ENCODE peak calls at places on chromosomes 2 and 18, in six cellular contexts. One of them, this sample, is unnamed.

GRCh38 chr2:39546937-39547336 is 109.9 kb upstream of the MAP4K3 start:
- DNase-seq in stimulated activated CD8-positive, alpha-beta memory T cell treated with anti-CD3 and anti-CD28 coated beads, Interleukin-15, amount 100 ng/mL, for 24 hours: no peak
- DNase-seq in CD4-positive, alpha-beta memory T cell: no peak
- DNase-seq in activated CD4-positive, alpha-beta T cell treated with anti-CD3 and anti-CD28 coated beads, Interleukin-2, amount 50 U/mL, for 1 hour: no peak
- DNase-seq in germinal center: no peak
- DNase-seq in T-cell: no peak
- DNase-seq in this sample: no peak

GRCh38 chr2:216694201-216694825 is 1.0 kb downstream of the IGFBP5 start:
- DNase-seq in germinal center: no peak
- DNase-seq in CD4-positive, alpha-beta memory T cell: no peak
- DNase-seq in stimulated activated CD8-positive, alpha-beta memory T cell treated with anti-CD3 and anti-CD28 coated beads, Interleukin-15, amount 100 ng/mL, for 24 hours: no peak
- DNase-seq in activated CD4-positive, alpha-beta T cell treated with anti-CD3 and anti-CD28 coated beads, Interleukin-2, amount 50 U/mL, for 1 hour: peak; percentile 16
- DNase-seq in T-cell: peak; percentile 38
- DNase-seq in this sample: no peak

GRCh38 chr18:55420977-55421611 is 166.9 kb downstream of the TCF4 start:
- DNase-seq in stimulated activated CD8-positive, alpha-beta memory T cell treated with anti-CD3 and anti-CD28 coated beads, Interleukin-15, amount 100 ng/mL, for 24 hours: no peak
- DNase-seq in CD4-positive, alpha-beta memory T cell: no peak
- DNase-seq in activated CD4-positive, alpha-beta T cell treated with anti-CD3 and anti-CD28 coated beads, Interleukin-2, amount 50 U/mL, for 1 hour: no peak
- DNase-seq in T-cell: no peak
- DNase-seq in germinal center: no peak
- DNase-seq in this sample: no peak

GRCh38 chr18:48813833-48814489 is 136.8 kb downstream of the SMAD7 start:
- DNase-seq in activated CD4-positive, alpha-beta T cell treated with anti-CD3 and anti-CD28 coated beads, Interleukin-2, amount 50 U/mL, for 1 hour: peak; percentile 56
- DNase-seq in T-cell: peak; percentile 49
- DNase-seq in germinal center: no peak
- DNase-seq in CD4-positive, alpha-beta memory T cell: peak; percentile 78
- DNase-seq in stimulated activated CD8-positive, alpha-beta memory T cell treated with anti-CD3 and anti-CD28 coated beads, Interleukin-15, amount 100 ng/mL, for 24 hours: no peak
- DNase-seq in this sample: peak; percentile 66

GRCh38 chr18:70132999-70133398 is 72.5 kb downstream of the RTTN start:
- DNase-seq in germinal center: no peak
- DNase-seq in T-cell: no peak
- DNase-seq in stimulated activated CD8-positive, alpha-beta memory T cell treated with anti-CD3 and anti-CD28 coated beads, Interleukin-15, amount 100 ng/mL, for 24 hours: no peak
- DNase-seq in CD4-positive, alpha-beta memory T cell: no peak
- DNase-seq in activated CD4-positive, alpha-beta T cell treated with anti-CD3 and anti-CD28 coated beads, Interleukin-2, amount 50 U/mL, for 1 hour: no peak
- DNase-seq in this sample: no peak

GRCh38 chr18:32418148-32418547 is 52.5 kb downstream of the GAREM1 start:
- DNase-seq in CD4-positive, alpha-beta memory T cell: no peak
- DNase-seq in stimulated activated CD8-positive, alpha-beta memory T cell treated with anti-CD3 and anti-CD28 coated beads, Interleukin-15, amount 100 ng/mL, for 24 hours: no peak
- DNase-seq in germinal center: no peak
- DNase-seq in activated CD4-positive, alpha-beta T cell treated with anti-CD3 and anti-CD28 coated beads, Interleukin-2, amount 50 U/mL, for 1 hour: no peak
- DNase-seq in T-cell: no peak
- DNase-seq in this sample: no peak

GRCh38 chr2:3759331-3759730 is 56.0 kb downstream of the DCDC2C start:
- DNase-seq in activated CD4-positive, alpha-beta T cell treated with anti-CD3 and anti-CD28 coated beads, Interleukin-2, amount 50 U/mL, for 1 hour: no peak
- DNase-seq in CD4-positive, alpha-beta memory T cell: no peak
- DNase-seq in germinal center: no peak
- DNase-seq in T-cell: no peak
- DNase-seq in stimulated activated CD8-positive, alpha-beta memory T cell treated with anti-CD3 and anti-CD28 coated beads, Interleukin-15, amount 100 ng/mL, for 24 hours: no peak
- DNase-seq in this sample: no peak

GRCh38 chr2:165825041-165825440 is 31.0 kb upstream of the GALNT3 start:
- DNase-seq in T-cell: no peak
- DNase-seq in germinal center: no peak
- DNase-seq in activated CD4-positive, alpha-beta T cell treated with anti-CD3 and anti-CD28 coated beads, Interleukin-2, amount 50 U/mL, for 1 hour: no peak
- DNase-seq in stimulated activated CD8-positive, alpha-beta memory T cell treated with anti-CD3 and anti-CD28 coated beads, Interleukin-15, amount 100 ng/mL, for 24 hours: no peak
- DNase-seq in CD4-positive, alpha-beta memory T cell: no peak
- DNase-seq in this sample: no peak

GRCh38 chr2:16584824-16585546 is 80.6 kb downstream of the CYRIA start:
- DNase-seq in CD4-positive, alpha-beta memory T cell: no peak
- DNase-seq in stimulated activated CD8-positive, alpha-beta memory T cell treated with anti-CD3 and anti-CD28 coated beads, Interleukin-15, amount 100 ng/mL, for 24 hours: no peak
- DNase-seq in activated CD4-positive, alpha-beta T cell treated with anti-CD3 and anti-CD28 coated beads, Interleukin-2, amount 50 U/mL, for 1 hour: no peak
- DNase-seq in T-cell: no peak
- DNase-seq in germinal center: no peak
- DNase-seq in this sample: no peak

GRCh38 chr2:86352932-86353345 is 15.5 kb upstream of the REEP1 start:
- DNase-seq in activated CD4-positive, alpha-beta T cell treated with anti-CD3 and anti-CD28 coated beads, Interleukin-2, amount 50 U/mL, for 1 hour: no peak
- DNase-seq in stimulated activated CD8-positive, alpha-beta memory T cell treated with anti-CD3 and anti-CD28 coated beads, Interleukin-15, amount 100 ng/mL, for 24 hours: no peak
- DNase-seq in germinal center: no peak
- DNase-seq in CD4-positive, alpha-beta memory T cell: no peak
- DNase-seq in T-cell: no peak
- DNase-seq in this sample: no peak

GRCh38 chr2:230312638-230313037 is 14.4 kb upstream of the SP140L start:
- DNase-seq in germinal center: no peak
- DNase-seq in stimulated activated CD8-positive, alpha-beta memory T cell treated with anti-CD3 and anti-CD28 coated beads, Interleukin-15, amount 100 ng/mL, for 24 hours: no peak
- DNase-seq in T-cell: no peak
- DNase-seq in CD4-positive, alpha-beta memory T cell: no peak
- DNase-seq in activated CD4-positive, alpha-beta T cell treated with anti-CD3 and anti-CD28 coated beads, Interleukin-2, amount 50 U/mL, for 1 hour: no peak
- DNase-seq in this sample: no peak

GRCh38 chr2:7394195-7394594 is 477.0 kb downstream of the RNF144A start:
- DNase-seq in germinal center: no peak
- DNase-seq in CD4-positive, alpha-beta memory T cell: no peak
- DNase-seq in stimulated activated CD8-positive, alpha-beta memory T cell treated with anti-CD3 and anti-CD28 coated beads, Interleukin-15, amount 100 ng/mL, for 24 hours: no peak
- DNase-seq in activated CD4-positive, alpha-beta T cell treated with anti-CD3 and anti-CD28 coated beads, Interleukin-2, amount 50 U/mL, for 1 hour: no peak
- DNase-seq in T-cell: no peak
- DNase-seq in this sample: no peak

GRCh38 chr18:32315881-32316280 is 126.0 kb downstream of the MEP1B start:
- DNase-seq in T-cell: no peak
- DNase-seq in stimulated activated CD8-positive, alpha-beta memory T cell treated with anti-CD3 and anti-CD28 coated beads, Interleukin-15, amount 100 ng/mL, for 24 hours: no peak
- DNase-seq in CD4-positive, alpha-beta memory T cell: no peak
- DNase-seq in activated CD4-positive, alpha-beta T cell treated with anti-CD3 and anti-CD28 coated beads, Interleukin-2, amount 50 U/mL, for 1 hour: no peak
- DNase-seq in germinal center: no peak
- DNase-seq in this sample: no peak

GRCh38 chr2:60517441-60517840 is 36.0 kb downstream of the BCL11A start:
- DNase-seq in T-cell: no peak
- DNase-seq in stimulated activated CD8-positive, alpha-beta memory T cell treated with anti-CD3 and anti-CD28 coated beads, Interleukin-15, amount 100 ng/mL, for 24 hours: no peak
- DNase-seq in activated CD4-positive, alpha-beta T cell treated with anti-CD3 and anti-CD28 coated beads, Interleukin-2, amount 50 U/mL, for 1 hour: no peak
- DNase-seq in CD4-positive, alpha-beta memory T cell: no peak
- DNase-seq in germinal center: no peak
- DNase-seq in this sample: no peak

GRCh38 chr2:80073134-80073561 is 231.4 kb downstream of the LRRTM1 start:
- DNase-seq in activated CD4-positive, alpha-beta T cell treated with anti-CD3 and anti-CD28 coated beads, Interleukin-2, amount 50 U/mL, for 1 hour: no peak
- DNase-seq in CD4-positive, alpha-beta memory T cell: peak; percentile 1
- DNase-seq in T-cell: no peak
- DNase-seq in germinal center: peak; percentile 5
- DNase-seq in stimulated activated CD8-positive, alpha-beta memory T cell treated with anti-CD3 and anti-CD28 coated beads, Interleukin-15, amount 100 ng/mL, for 24 hours: no peak
- DNase-seq in this sample: no peak

GRCh38 chr2:121689356-121689755 is 40.1 kb upstream of the CLASP1 start:
- DNase-seq in activated CD4-positive, alpha-beta T cell treated with anti-CD3 and anti-CD28 coated beads, Interleukin-2, amount 50 U/mL, for 1 hour: no peak
- DNase-seq in stimulated activated CD8-positive, alpha-beta memory T cell treated with anti-CD3 and anti-CD28 coated beads, Interleukin-15, amount 100 ng/mL, for 24 hours: no peak
- DNase-seq in T-cell: no peak
- DNase-seq in CD4-positive, alpha-beta memory T cell: no peak
- DNase-seq in germinal center: no peak
- DNase-seq in this sample: no peak